ENCODE peak calls at places on chromosomes 4 and X, in nine cellular contexts. K is MM.1S; N is HAP-1; D is CD8-positive, alpha-beta T cell; M is astrocyte of the spinal cord; R is fibroblast of lung; F is PC-9; Z is RWPE2; X is fibroblast of the aortic adventitia. W is an unnamed sample.

GRCh38 chr4:113979157-113979972 is at the start of gene ARSJ:
- DNase-seq in K (no peak), N (peak; percentile 40), D (no peak), M (peak; percentile 88), R (peak; percentile 81), F (peak; percentile 32), Z (peak; percentile 60), X (peak; percentile 90), W (peak; percentile 63)

GRCh38 chr4:55030606-55031005 is 94.8 kb downstream of the KDR start:
- DNase-seq in K (no peak), N (peak; percentile 20), D (no peak), M (no peak), R (no peak), F (no peak), Z (no peak), X (no peak), W (no peak)

GRCh38 chrX:97366246-97366645 is 482.5 kb downstream of the RPA4 start:
- DNase-seq in K (no peak), N (no peak), D (no peak), M (no peak), R (peak; percentile 3), F (no peak), Z (no peak), X (no peak), W (no peak)

GRCh38 chrX:102712216-102712966 is at the start of gene GPRASP2:
- DNase-seq in K (no peak), N (peak; percentile 15), D (no peak), M (peak; percentile 10), R (no peak), F (peak; percentile 31), Z (no peak), X (peak; percentile 17), W (peak; percentile 57)

GRCh38 chrX:31499120-31499519 is 427.3 kb upstream of the FTHL17 start:
- DNase-seq in K (no peak), N (no peak), D (no peak), M (peak; percentile 77), R (peak; percentile 60), F (no peak), Z (no peak), X (peak; percentile 4), W (no peak)

GRCh38 chrX:18390941-18391538 is 34.4 kb upstream of the CDKL5 start:
- DNase-seq in K (peak; percentile 53), N (peak; percentile 69), D (peak; percentile 45), M (peak; percentile 73), R (peak; percentile 71), F (peak; percentile 35), Z (no peak), X (peak; percentile 79), W (peak; percentile 35)

GRCh38 chrX:100479329-100479728 is 69.3 kb upstream of the PCDH19 start:
- DNase-seq in K (no peak), N (no peak), D (no peak), M (no peak), R (no peak), F (no peak), Z (no peak), X (no peak), W (no peak)

GRCh38 chr4:8402640-8403039 is 37.9 kb downstream of the ACOX3 start:
- DNase-seq in K (no peak), N (no peak), D (no peak), M (no peak), R (no peak), F (no peak), Z (no peak), X (no peak), W (no peak)

GRCh38 chr4:183841001-183841400 is 64.1 kb upstream of the STOX2 start:
- DNase-seq in K (no peak), N (no peak), D (no peak), M (no peak), R (no peak), F (no peak), Z (no peak), X (no peak), W (no peak)

GRCh38 chr4:113686950-113687718 is 74.4 kb downstream of the CAMK2D start:
- DNase-seq in K (no peak), N (no peak), D (no peak), M (peak; percentile 78), R (peak; percentile 64), F (no peak), Z (no peak), X (peak; percentile 83), W (no peak)

GRCh38 chr4:94912606-94913005 is 154.9 kb downstream of the BMPR1B start:
- DNase-seq in K (no peak), N (no peak), D (no peak), M (no peak), R (no peak), F (no peak), Z (no peak), X (no peak), W (no peak)

GRCh38 chr4:52203351-52203750 is 152.2 kb downstream of the SPATA18 start:
- DNase-seq in K (no peak), N (no peak), D (no peak), M (no peak), R (no peak), F (no peak), Z (no peak), X (no peak), W (no peak)

GRCh38 chr4:10457255-10457801 is at the start of gene ZNF518B:
- DNase-seq in K (peak; percentile 80), N (no peak), D (peak; percentile 72), M (peak; percentile 56), R (peak; percentile 62), F (peak; percentile 58), Z (no peak), X (peak; percentile 53), W (peak; percentile 54)

GRCh38 chr4:169664615-169665014 is 44.2 kb downstream of the CLCN3 start:
- DNase-seq in K (no peak), N (no peak), D (no peak), M (no peak), R (peak; percentile 28), F (no peak), Z (no peak), X (peak; percentile 38), W (no peak)

GRCh38 chr4:94642561-94642866 is 115.2 kb upstream of the BMPR1B start:
- DNase-seq in K (no peak), N (no peak), D (no peak), M (peak; percentile 37), R (peak; percentile 1), F (no peak), Z (no peak), X (peak; percentile 18), W (no peak)

GRCh38 chr4:52250124-52250523 is 199.0 kb downstream of the SPATA18 start:
- DNase-seq in K (no peak), N (no peak), D (no peak), M (peak; percentile 3), R (no peak), F (no peak), Z (no peak), X (peak; percentile 42), W (no peak)

GRCh38 chr4:109025471-109026076 is 262.7 kb upstream of the ETNPPL start:
- DNase-seq in K (no peak), N (no peak), D (no peak), M (no peak), R (no peak), F (no peak), Z (no peak), X (no peak), W (no peak)

GRCh38 chrX:12777670-12778069 is 13.5 kb upstream of the PRPS2 start:
- DNase-seq in K (no peak), N (no peak), D (no peak), M (no peak), R (no peak), F (no peak), Z (no peak), X (no peak), W (no peak)

DNA sequence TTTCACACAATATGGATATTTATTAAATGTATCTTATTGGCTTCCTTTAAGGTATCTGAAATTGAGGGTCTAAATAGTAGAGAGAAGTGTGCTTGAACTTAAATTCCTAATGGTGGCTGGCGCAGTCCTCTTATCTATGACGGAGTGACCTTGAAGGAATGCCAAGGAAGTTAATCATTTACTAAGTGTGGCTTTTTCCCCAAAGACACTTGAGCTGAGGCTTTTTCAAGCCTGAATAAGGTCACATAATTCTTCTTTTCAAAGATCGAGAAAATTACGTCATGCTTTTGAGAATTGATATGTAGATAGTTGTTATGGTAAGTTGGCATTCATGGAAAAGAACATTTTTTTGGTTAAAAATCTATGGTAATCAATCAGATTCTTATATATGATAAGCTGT is 11.7 kb upstream of the PRPS2 start:
- DNase-seq in K (no peak), N (peak; percentile 8), D (no peak), M (no peak), R (no peak), F (no peak), Z (no peak), X (peak; percentile 11), W (no peak)
- H3K4me3 ChIP-seq in K (no peak overlapping the region), N (no peak overlapping the region), D (no peak overlapping the region), M (no peak overlapping the region), R (no peak overlapping the region), F (no peak overlapping the region), Z (no peak overlapping the region), X (no peak overlapping the region), W (no peak overlapping the region)

GRCh38 chr4:20603671-20604313 is 96.5 kb upstream of the PACRGL start:
- DNase-seq in K (no peak), N (no peak), D (no peak), M (peak; percentile 59), R (peak; percentile 73), F (no peak), Z (no peak), X (peak; percentile 80), W (no peak)
- H3K4me3 ChIP-seq in K (no peak overlapping the region), N (no peak overlapping the region), D (no peak overlapping the region), M (no peak overlapping the region), R (no peak overlapping the region), F (no peak overlapping the region), Z (no peak overlapping the region), X (no peak overlapping the region), W (no peak overlapping the region)

GRCh38 chrX:21666252-21666651 is 8.1 kb upstream of the KLHL34 start:
- DNase-seq in K (no peak), N (no peak), D (no peak), M (no peak), R (no peak), F (no peak), Z (no peak), X (no peak), W (no peak)
- H3K4me3 ChIP-seq in K (no peak overlapping the region), N (no peak overlapping the region), D (no peak overlapping the region), M (no peak overlapping the region), R (no peak overlapping the region), F (no peak overlapping the region), Z (no peak overlapping the region), X (no peak overlapping the region), W (no peak overlapping the region)

GRCh38 chrX:69501433-69501832 is 2.7 kb upstream of the NALF2 start:
- DNase-seq in K (peak; percentile 12), N (no peak), D (no peak), M (no peak), R (no peak), F (no peak), Z (no peak), X (no peak), W (peak; percentile 77)

GRCh38 chrX:69505772-69506616 is 1.9 kb downstream of the NALF2 start:
- DNase-seq in K (no peak), N (no peak), D (no peak), M (no peak), R (no peak), F (no peak), Z (no peak), X (no peak), W (no peak)

GRCh38 chrX:69503228-69503834 is 795 bp upstream of the NALF2 start:
- DNase-seq in K (no peak), N (no peak), D (no peak), M (no peak), R (peak; percentile 12), F (no peak), Z (no peak), X (no peak), W (no peak)

GRCh38 chrX:69504626-69505612 is 793 bp downstream of the NALF2 start:
- DNase-seq in K (no peak), N (no peak), D (no peak), M (no peak), R (no peak), F (no peak), Z (no peak), X (no peak), W (no peak)

GRCh38 chrX:69503835-69504625 is at the start of gene NALF2:
- DNase-seq in K (peak; percentile 64), N (peak; percentile 80), D (no peak), M (peak; percentile 4), R (peak; percentile 32), F (no peak), Z (peak; percentile 71), X (peak; percentile 18), W (peak; percentile 75)
- H3K4me3 ChIP-seq in K (peak within 1 kb of the TSS; percentile 66), N (peak within 1 kb of the TSS; percentile 87), D (no peak within 1 kb of the TSS), M (peak within 1 kb of the TSS; percentile 7), R (no peak within 1 kb of the TSS), F (no peak within 1 kb of the TSS), Z (peak within 1 kb of the TSS; percentile 41), X (peak within 1 kb of the TSS; percentile 13), W (peak within 1 kb of the TSS; percentile 94)